ENCODE peak calls at places on chromosomes 11 and 22, in four cellular contexts. A is GM12865, Z is ascending aorta, N is heart right ventricle. X is an unnamed sample.

GRCh38 chr22:29215012-29215860 is 9.5 kb downstream of the EMID1 start:
- DNase-seq in A (no peak), N (no peak), Z (peak), X (no peak)

GRCh38 chr11:17722000-17722643 is 2.8 kb downstream of the MYOD1 start:
- DNase-seq in A (no peak), Z (peak), N (no peak), X (no peak)

GRCh38 chr11:47187723-47188122 is 1.5 kb upstream of the PACSIN3 start:
- DNase-seq in A (no peak), Z (no peak), N (no peak), X (no peak)

GRCh38 chr11:33559567-33559966 is 141.1 kb downstream of the C11orf91 start:
- DNase-seq in Z (no peak), N (no peak), A (no peak), X (no peak)

GRCh38 chr11:8268530-8269461 is 5.1 kb upstream of the LMO1 start:
- DNase-seq in N (no peak), A (no peak), Z (peak), X (no peak)

GRCh38 chr22:22343603-22344276 is 99.2 kb downstream of the VPREB1 start:
- DNase-seq in A (peak), N (no peak), Z (no peak), X (no peak)

GRCh38 chr11:114477946-114478537 is 38.8 kb downstream of the REXO2 start:
- DNase-seq in A (no peak), N (no peak), Z (no peak), X (no peak)

GRCh38 chr11:122633219-122633829 is 22.2 kb upstream of the UBASH3B start:
- DNase-seq in Z (no peak), A (peak), N (peak), X (no peak)

GRCh38 chr11:3614742-3615171 is 27.0 kb downstream of the ART5 start:
- DNase-seq in A (peak), Z (no peak), N (no peak), X (no peak)

GRCh38 chr11:103070142-103070541 is 21.8 kb downstream of the DCUN1D5 start:
- DNase-seq in N (no peak), A (no peak), Z (no peak), X (no peak)

GRCh38 chr11:126007263-126007662 is 55.4 kb downstream of the CDON start:
- DNase-seq in A (no peak), N (no peak), Z (no peak), X (no peak)

GRCh38 chr11:35529971-35530495 is 4.6 kb upstream of the PAMR1 start:
- DNase-seq in N (no peak), A (no peak), Z (peak), X (no peak)

GRCh38 chr11:3133456-3134217 is 31.5 kb downstream of the OSBPL5 start:
- DNase-seq in Z (peak), N (no peak), A (no peak), X (no peak)

DNA sequence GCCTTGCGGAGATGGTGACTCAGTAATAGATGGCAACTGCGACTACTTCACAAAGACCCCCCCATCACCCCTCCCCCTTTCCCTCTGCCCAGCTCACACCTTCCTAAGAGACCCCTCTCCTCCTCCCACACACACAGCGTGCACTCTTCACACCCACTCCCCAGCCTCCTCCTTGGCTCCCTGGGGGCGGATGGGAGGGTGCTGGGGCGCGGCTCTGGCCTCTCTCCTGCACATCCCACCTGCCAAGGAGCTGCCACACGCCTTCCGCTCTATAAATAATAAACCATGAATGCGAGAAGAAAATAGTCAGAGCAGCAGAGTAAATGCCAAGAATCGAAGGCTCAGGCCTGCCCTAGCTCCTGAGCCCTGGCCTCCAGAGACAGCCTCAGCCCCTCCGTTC is 4.5 kb downstream of the P2RX3 start:
- DNase-seq in A (no peak), N (no peak), Z (no peak), X (no peak)
- H3K4me3 ChIP-seq in A (no peak), N (no peak), Z (no peak), X (no peak)

GRCh38 chr22:39939830-39940229 is 20.4 kb upstream of the TMA7B start:
- DNase-seq in A (no peak), Z (no peak), N (no peak), X (no peak)

GRCh38 chr22:39942433-39943213 is 17.6 kb upstream of the TMA7B start:
- DNase-seq in A (no peak), Z (no peak), N (no peak), X (no peak)

GRCh38 chr22:39938509-39938908 is 21.7 kb upstream of the TMA7B start:
- DNase-seq in N (no peak), A (no peak), Z (no peak), X (no peak)

GRCh38 chr22:39941661-39942060 is 18.5 kb upstream of the TMA7B start:
- DNase-seq in Z (no peak), A (no peak), N (no peak), X (no peak)

GRCh38 chr22:39940757-39941305 is 19.4 kb upstream of the TMA7B start:
- DNase-seq in Z (no peak), N (no peak), A (peak), X (no peak)
- H3K4me3 ChIP-seq in Z (no peak), N (no peak), A (no peak), X (no peak)

GRCh38 chr11:131662310-131662709 is 291.9 kb downstream of the NTM start:
- DNase-seq in Z (no peak), N (no peak), A (no peak), X (no peak)
- H3K4me3 ChIP-seq in Z (no peak), N (no peak), A (no peak), X (no peak)

DNA sequence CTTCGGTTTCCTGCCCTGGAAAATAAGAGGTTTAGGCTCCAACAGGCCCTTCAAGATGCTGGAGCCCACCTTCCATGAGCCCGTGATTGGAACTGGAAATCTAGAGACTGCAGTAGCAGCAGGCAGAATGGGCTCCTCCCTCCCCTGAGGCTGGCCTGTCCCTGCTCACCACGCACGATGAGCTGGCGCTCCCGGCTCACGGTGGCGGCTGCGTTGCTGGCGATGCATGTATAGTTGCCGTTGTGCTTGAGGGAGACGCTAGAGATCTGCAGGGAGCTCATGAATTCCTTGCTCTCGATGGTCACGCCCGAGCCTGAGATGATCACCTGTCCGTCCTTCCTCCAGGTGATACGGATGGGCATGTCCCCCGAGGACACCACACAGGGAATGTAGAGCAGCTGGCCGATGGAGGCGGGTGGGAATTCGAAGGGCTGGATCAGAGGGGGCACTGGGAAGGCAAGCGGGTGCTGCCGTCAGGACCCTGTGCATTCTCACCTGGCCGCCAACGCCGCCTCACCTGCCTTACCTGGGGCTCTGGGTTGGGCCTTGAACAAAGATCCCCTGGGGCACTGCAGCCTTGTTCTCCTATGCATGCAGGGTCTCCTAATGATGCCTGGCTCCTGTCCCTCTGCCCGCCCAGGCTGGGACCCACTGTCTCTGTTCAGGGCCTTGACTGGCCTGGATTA is 177.8 kb downstream of the CEP164 start:
- DNase-seq in N (no peak), A (no peak), Z (no peak), X (no peak)
- H3K4me3 ChIP-seq in N (no peak), A (no peak), Z (no peak), X (no peak)

DNA sequence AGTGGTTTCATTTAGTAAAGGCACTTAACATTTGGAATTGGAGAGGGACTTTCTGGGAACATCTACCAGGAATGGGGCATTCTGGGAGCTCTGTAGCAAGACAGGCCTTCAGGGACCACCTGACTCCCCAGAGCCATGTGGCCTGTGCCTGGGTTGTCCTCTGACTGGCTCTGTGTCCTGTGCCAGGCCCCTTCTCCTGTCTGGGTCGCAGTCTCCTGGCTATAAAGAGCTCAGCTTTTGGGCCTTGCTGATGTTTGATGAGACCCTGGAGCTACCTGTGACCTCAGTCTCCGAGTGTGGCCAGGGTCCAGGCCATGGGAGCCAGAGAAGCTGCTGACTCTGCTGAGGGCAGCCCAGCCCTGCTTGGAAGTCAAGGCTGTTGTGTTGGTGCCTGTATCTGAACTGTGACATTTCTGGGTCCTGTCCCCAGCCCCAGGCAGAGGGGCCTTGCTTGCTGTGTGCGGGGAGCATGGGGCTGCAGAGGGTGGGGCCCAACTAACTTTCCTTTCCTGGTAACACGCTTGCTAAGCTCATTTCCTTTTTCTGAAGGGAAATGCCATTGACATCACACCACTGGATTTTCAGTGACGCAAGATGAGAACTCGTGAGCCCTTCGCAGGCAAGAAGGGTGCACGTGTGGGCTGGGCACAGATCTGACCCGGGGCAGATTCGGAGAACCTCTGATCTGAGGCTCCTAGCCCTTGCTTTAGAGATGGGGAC is 41.3 kb downstream of the LRRC32 start:
- DNase-seq in Z (peak), A (no peak), N (peak), X (peak)
- H3K4me3 ChIP-seq in Z (no peak), A (no peak), N (peak), X (no peak)

GRCh38 chr11:111936045-111936400 is 1.1 kb upstream of the DIXDC1 start:
- DNase-seq in N (no peak), Z (no peak), A (no peak), X (no peak)
- H3K4me3 ChIP-seq in N (peak), Z (peak), A (no peak), X (no peak)

DNA sequence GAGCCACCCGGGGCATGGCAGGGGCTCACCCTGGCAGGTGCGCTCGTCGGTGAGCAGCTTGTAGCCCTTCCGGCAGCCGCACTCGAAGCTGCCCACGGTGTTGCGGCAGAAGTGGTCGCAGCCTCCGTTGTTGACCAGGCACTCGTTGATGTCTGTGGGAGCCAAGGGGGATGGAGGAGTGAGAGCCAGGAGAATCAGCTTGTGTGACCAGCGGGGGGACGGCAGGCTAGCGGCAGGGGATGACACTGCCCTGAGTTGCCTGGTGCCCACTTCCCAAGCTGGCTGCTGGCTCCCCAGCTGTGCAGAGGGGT is 44.7 kb upstream of the TTLL12 start:
- DNase-seq in N (no peak), A (no peak), Z (no peak), X (no peak)
- H3K4me3 ChIP-seq in N (no peak), A (no peak), Z (no peak), X (no peak)

X was measured in right atrium auricular region.